ENCODE peak calls at places on chromosomes 11 and 22, in six cellular contexts. F is iPS-NIHi11; L is Jurkat, Clone E6-1; M is MV-4-11; C is NCI-H1417 treated with DMSO at 0.1 percent for 48 hours; D is Caki2. E is an unnamed sample.

GRCh38 chr22:49147617-49148175 is 680.0 kb downstream of the BRD1 start:
- DNase-seq in M (no peak), C (no peak), D (no peak), L (no peak), F (no peak), E (no peak)

GRCh38 chr22:24937114-24937513 is 9.4 kb downstream of the LHFPL7 start:
- DNase-seq in D (no peak), F (peak), C (no peak), M (peak), L (peak), E (peak)

GRCh38 chr11:14764213-14764898 is 120.8 kb downstream of the PDE3B start:
- DNase-seq in C (no peak), F (no peak), D (no peak), L (no peak), M (no peak), E (no peak)

GRCh38 chr11:18522388-18522787 is 4.4 kb downstream of the TSG101 start:
- DNase-seq in F (peak), L (peak), C (no peak), M (no peak), D (no peak), E (peak)

GRCh38 chr11:665707-666281 is 28.7 kb downstream of the DRD4 start:
- DNase-seq in F (no peak), C (no peak), M (no peak), D (no peak), L (no peak), E (no peak)

GRCh38 chr22:19478086-19478392 is 954 bp downstream of the UFD1 start:
- DNase-seq in M (no peak), D (peak), L (no peak), F (no peak), C (no peak), E (no peak)

GRCh38 chr11:65617990-65618751 is 2.6 kb downstream of the PCNX3 start:
- DNase-seq in D (no peak), C (no peak), M (no peak), L (no peak), F (no peak), E (no peak)

GRCh38 chr11:623349-623869 is 1.3 kb downstream of the CDHR5 start:
- DNase-seq in L (no peak), C (no peak), F (no peak), M (no peak), D (no peak), E (no peak)

GRCh38 chr11:75476716-75477613 is 44.0 kb upstream of the KLHL35 start:
- DNase-seq in L (no peak), C (no peak), M (no peak), D (no peak), F (no peak), E (no peak)

GRCh38 chr11:68821670-68822069 is 20.0 kb downstream of the CPT1A start:
- DNase-seq in M (no peak), D (no peak), L (no peak), F (peak), C (no peak), E (no peak)

GRCh38 chr11:67286621-67287333 is 2.3 kb upstream of the ANKRD13D start:
- DNase-seq in F (no peak), L (no peak), D (no peak), C (no peak), M (peak), E (no peak)

E was measured in SK-N-SH.